ENCODE peak calls at places on chromosomes 5 and 9, in six cellular contexts. O is iris pigment epithelial cell; L is stimulated activated CD4-positive, alpha-beta T cell treated with anti-CD3 and anti-CD28 coated beads, Interleukin-1b, Interleukin-23, amount 100 ng/mL, for 1 hour; Z is stimulated activated CD8-positive, alpha-beta memory T cell treated with anti-CD3 and anti-CD28 coated beads, Interleukin-4, amount 100 ng/mL, for 48 hours; P is T-helper 2 cell; S is fibroblast of the aortic adventitia. F is an unnamed sample.

GRCh38 chr5:122153230-122153629 is 23.9 kb downstream of the ZNF474 start:
- DNase-seq in O (peak), L (no peak), Z (no peak), P (no peak), S (peak), F (no peak)

GRCh38 chr5:149605998-149606721 is 24.9 kb downstream of the ARHGEF37 start:
- DNase-seq in O (peak), L (no peak), Z (no peak), P (no peak), S (peak), F (peak)

GRCh38 chr5:178453224-178453623 is 137.0 kb downstream of the COL23A1 start:
- DNase-seq in O (peak), L (no peak), Z (no peak), P (no peak), S (no peak), F (peak)

GRCh38 chr5:111859031-111859430 is 102.0 kb upstream of the NREP start:
- DNase-seq in O (peak), L (no peak), Z (no peak), P (no peak), S (peak), F (peak)

GRCh38 chr5:40834391-40834848 is 602 bp downstream of the RPL37 start:
- DNase-seq in O (peak), L (no peak), Z (peak), P (no peak), S (peak), F (no peak)

GRCh38 chr5:75021229-75021628 is 31.1 kb downstream of the GCNT4 start:
- DNase-seq in O (no peak), L (no peak), Z (no peak), P (no peak), S (no peak), F (no peak)

GRCh38 chr9:111412280-111412679 is 71.9 kb downstream of the ECPAS start:
- DNase-seq in O (no peak), L (no peak), Z (no peak), P (no peak), S (no peak), F (no peak)

GRCh38 chr9:135602789-135603481 is 36.4 kb downstream of the GLT6D1 start:
- DNase-seq in O (peak), L (no peak), Z (peak), P (peak), S (peak), F (peak)

GRCh38 chr9:130846487-130847305 is 11.6 kb downstream of the ABL1 start:
- DNase-seq in O (peak), L (no peak), Z (no peak), P (no peak), S (peak), F (peak)

GRCh38 chr9:89648247-89649000 is 43.6 kb downstream of the GADD45G start:
- DNase-seq in O (no peak), L (no peak), Z (no peak), P (no peak), S (no peak), F (no peak)

GRCh38 chr5:110639307-110639902 is 87.1 kb downstream of the TMEM232 start:
- DNase-seq in O (peak), L (no peak), Z (no peak), P (no peak), S (no peak), F (no peak)

GRCh38 chr9:89431930-89432725 is 65.8 kb downstream of the SEMA4D start:
- DNase-seq in O (no peak), L (no peak), Z (no peak), P (no peak), S (no peak), F (no peak)

GRCh38 chr9:134215709-134216448 is 51.5 kb upstream of the RNU6ATAC start:
- DNase-seq in O (peak), L (no peak), Z (no peak), P (no peak), S (no peak), F (peak)

GRCh38 chr5:126868961-126869451 is 92.1 kb downstream of the LMNB1 start:
- DNase-seq in O (peak), L (no peak), Z (peak), P (no peak), S (no peak), F (peak)

GRCh38 chr9:18379073-18379811 is 94.7 kb upstream of the ADAMTSL1 start:
- DNase-seq in O (peak), L (no peak), Z (no peak), P (no peak), S (peak), F (peak)

GRCh38 chr5:119410448-119411170 is 41.7 kb upstream of the HSD17B4 start:
- DNase-seq in O (no peak), L (no peak), Z (no peak), P (no peak), S (peak), F (no peak)

GRCh38 chr9:123266655-123267421 is 1.5 kb downstream of the STRBP start:
- DNase-seq in O (no peak), L (no peak), Z (no peak), P (no peak), S (no peak), F (no peak)

GRCh38 chr9:19666575-19666974 is 122.3 kb downstream of the SLC24A2 start:
- DNase-seq in O (no peak), L (no peak), Z (no peak), P (no peak), S (no peak), F (no peak)

GRCh38 chr5:75405296-75405695 is 68.3 kb downstream of the HMGCR start:
- DNase-seq in O (peak), L (no peak), Z (no peak), P (no peak), S (no peak), F (peak)

GRCh38 chr9:110837401-110838005 is 168.9 kb downstream of the MUSK start:
- DNase-seq in O (no peak), L (no peak), Z (no peak), P (no peak), S (no peak), F (no peak)

GRCh38 chr5:89313804-89314588 is 431.0 kb upstream of the MEF2C start:
- DNase-seq in O (peak), L (no peak), Z (peak), P (no peak), S (peak), F (peak)

GRCh38 chr9:133199648-133200321 is 9.3 kb downstream of the OBP2B start:
- DNase-seq in O (peak), L (no peak), Z (peak), P (no peak), S (no peak), F (no peak)

GRCh38 chr5:59151162-59151889 is 568.5 kb downstream of the RAB3C start:
- DNase-seq in O (no peak), L (no peak), Z (no peak), P (no peak), S (no peak), F (no peak)

GRCh38 chr5:139903805-139904565 is 108.4 kb downstream of the PSD2 start:
- DNase-seq in O (no peak), L (no peak), Z (no peak), P (no peak), S (no peak), F (no peak)

GRCh38 chr5:160508780-160509361 is 87.2 kb downstream of the PTTG1 start:
- DNase-seq in O (peak), L (peak), Z (peak), P (peak), S (peak), F (peak)

GRCh38 chr9:5552301-5552700 is 42.0 kb downstream of the PDCD1LG2 start:
- DNase-seq in O (peak), L (no peak), Z (no peak), P (no peak), S (no peak), F (peak)

GRCh38 chr9:34701023-34701768 is 8.7 kb downstream of the CCL21 start:
- DNase-seq in O (peak), L (peak), Z (peak), P (peak), S (peak), F (peak)

GRCh38 chr5:132263548-132264261 is 6.2 kb downstream of the PDLIM4 start:
- DNase-seq in O (peak), L (no peak), Z (peak), P (no peak), S (peak), F (peak)

GRCh38 chr5:109529520-109529919 is 119.7 kb upstream of the PJA2 start:
- DNase-seq in O (peak), L (no peak), Z (no peak), P (no peak), S (peak), F (peak)

GRCh38 chr5:103918668-103919367 is 356.2 kb upstream of the NUDT12 start:
- DNase-seq in O (peak), L (no peak), Z (no peak), P (no peak), S (peak), F (peak)

GRCh38 chr9:91034976-91035824 is 233.6 kb downstream of the SYK start:
- DNase-seq in O (no peak), L (no peak), Z (no peak), P (no peak), S (no peak), F (no peak)

GRCh38 chr9:113578877-113579269 is 115.3 kb downstream of the RGS3 start:
- DNase-seq in O (peak), L (peak), Z (peak), P (peak), S (peak), F (peak)

GRCh38 chr9:124017929-124018730 is 6.6 kb downstream of the LHX2 start:
- DNase-seq in O (no peak), L (no peak), Z (no peak), P (no peak), S (no peak), F (no peak)

F was measured in brain microvascular endothelial cell.